ENCODE peak calls at places on chromosome 9, in nine cellular contexts. U, J, R, H, N, I, L, C and Q are unnamed samples.

GRCh38 chr9:15191358-15191757 is 115.7 kb downstream of the TTC39B start:
- DNase-seq in H (peak; percentile 7), I (peak; percentile 17), L (no peak), C (no peak), J (no peak), N (no peak), R (no peak), U (no peak), Q (peak; percentile 16)

GRCh38 chr9:95373069-95373681 is 55.7 kb upstream of the FANCC start:
- DNase-seq in N (no peak), I (no peak), L (no peak), C (no peak), U (no peak), R (no peak), J (no peak), H (no peak), Q (no peak)

GRCh38 chr9:116372786-116373185 is 219.2 kb downstream of the PAPPA start:
- DNase-seq in N (no peak), C (no peak), I (no peak), R (no peak), J (no peak), U (no peak), L (no peak), H (no peak), Q (no peak)

GRCh38 chr9:13513262-13513661 is 233.8 kb upstream of the MPDZ start:
- DNase-seq in U (no peak), R (no peak), L (no peak), H (no peak), J (no peak), C (no peak), I (no peak), N (no peak), Q (no peak)

GRCh38 chr9:129610473-129611301 is 10.2 kb downstream of the C9orf50 start:
- DNase-seq in L (no peak), H (peak; percentile 81), N (peak; percentile 81), J (peak; percentile 90), I (peak; percentile 83), R (peak; percentile 91), C (peak; percentile 71), U (peak; percentile 86), Q (peak; percentile 76)

GRCh38 chr9:93259490-93260289 is 75.8 kb downstream of the WNK2 start:
- DNase-seq in I (no peak), R (no peak), L (no peak), J (peak; percentile 10), N (peak; percentile 7), U (no peak), C (no peak), H (no peak), Q (no peak)

GRCh38 chr9:120650352-120650751 is 63.9 kb downstream of the MEGF9 start:
- DNase-seq in U (no peak), C (no peak), J (no peak), N (no peak), H (no peak), R (no peak), L (no peak), I (no peak), Q (no peak)

GRCh38 chr9:127370651-127371648 is 26.0 kb upstream of the SLC2A8 start:
- DNase-seq in I (no peak), N (no peak), L (no peak), C (no peak), H (no peak), U (no peak), R (no peak), J (no peak), Q (no peak)

GRCh38 chr9:108634669-108635462 is 220.9 kb downstream of the ACTL7B start:
- DNase-seq in I (no peak), J (no peak), N (no peak), C (no peak), L (no peak), H (no peak), R (no peak), U (no peak), Q (no peak)

GRCh38 chr9:115241641-115242040 is 123.7 kb upstream of the TNC start:
- DNase-seq in I (no peak), J (no peak), L (no peak), C (no peak), H (no peak), N (no peak), R (no peak), U (no peak), Q (no peak)

GRCh38 chr9:135329571-135330306 is 149.8 kb upstream of the PPP1R26 start:
- DNase-seq in R (no peak), N (no peak), J (no peak), I (no peak), L (no peak), H (no peak), U (peak; percentile 87), C (no peak), Q (peak; percentile 47)

GRCh38 chr9:121242219-121242954 is 25.6 kb upstream of the GSN start:
- DNase-seq in L (no peak), N (peak; percentile 46), C (no peak), R (no peak), I (no peak), H (no peak), U (no peak), J (no peak), Q (no peak)

GRCh38 chr9:134192951-134193731 is 28.8 kb upstream of the RNU6ATAC start:
- DNase-seq in I (no peak), C (no peak), U (no peak), L (peak; percentile 1), R (no peak), J (peak; percentile 12), N (no peak), H (no peak), Q (no peak)

GRCh38 chr9:127606043-127606442 is 6.0 kb upstream of the STXBP1 start:
- DNase-seq in L (no peak), R (no peak), U (no peak), C (no peak), I (no peak), N (no peak), J (no peak), H (no peak), Q (no peak)

GRCh38 chr9:97307091-97307490 is 368 bp upstream of the CCDC180 start:
- DNase-seq in R (peak; percentile 92), U (peak; percentile 92), I (peak; percentile 49), L (no peak), J (peak; percentile 72), N (peak; percentile 91), C (no peak), H (peak; percentile 5), Q (no peak)

GRCh38 chr9:37956904-37957663 is 53.2 kb upstream of the SLC25A51 start:
- DNase-seq in R (no peak), L (no peak), J (no peak), I (no peak), U (no peak), H (no peak), C (no peak), N (peak; percentile 51), Q (no peak)

GRCh38 chr9:128706045-128706444 is 3.7 kb downstream of the PKN3 start:
- DNase-seq in H (no peak), N (no peak), C (no peak), U (no peak), R (no peak), L (no peak), J (no peak), I (no peak), Q (no peak)

GRCh38 chr9:132849168-132849831 is 28.8 kb downstream of the AK8 start:
- DNase-seq in I (peak; percentile 5), N (peak; percentile 41), J (no peak), C (no peak), U (no peak), L (no peak), R (no peak), H (peak; percentile 6), Q (no peak)

GRCh38 chr9:4366649-4367330 is 66.9 kb upstream of the GLIS3 start:
- DNase-seq in U (peak; percentile 68), C (no peak), R (no peak), H (peak; percentile 49), N (peak; percentile 63), J (peak; percentile 40), L (no peak), I (peak; percentile 38), Q (peak; percentile 47)

GRCh38 chr9:132228062-132228461 is 66.2 kb downstream of the NTNG2 start:
- DNase-seq in N (no peak), L (no peak), J (no peak), H (no peak), I (no peak), U (no peak), C (no peak), R (no peak), Q (no peak)

GRCh38 chr9:93302586-93303257 is 118.8 kb downstream of the WNK2 start:
- DNase-seq in N (peak; percentile 74), J (peak; percentile 58), R (peak; percentile 76), U (peak; percentile 83), C (peak; percentile 33), I (peak; percentile 69), H (peak; percentile 57), L (peak; percentile 81), Q (peak; percentile 54)

GRCh38 chr9:101585740-101586139 is 9.0 kb downstream of the PPP3R2 start:
- DNase-seq in R (no peak), H (no peak), N (no peak), U (no peak), C (no peak), I (no peak), J (no peak), L (peak; percentile 48), Q (no peak)

GRCh38 chr9:122180633-122181032 is 20.9 kb downstream of the MORN5 start:
- DNase-seq in L (no peak), C (no peak), U (no peak), H (no peak), I (no peak), R (no peak), J (no peak), N (peak; percentile 50), Q (no peak)

GRCh38 chr9:130535818-130536521 is 43.4 kb upstream of the FUBP3 start:
- DNase-seq in C (no peak), I (no peak), H (no peak), J (peak; percentile 49), R (no peak), L (no peak), U (peak; percentile 57), N (peak; percentile 42), Q (no peak)

GRCh38 chr9:5870691-5871090 is 20.0 kb upstream of the MLANA start:
- DNase-seq in R (peak; percentile 77), N (peak; percentile 79), C (no peak), J (no peak), U (no peak), L (no peak), I (no peak), H (no peak), Q (no peak)

GRCh38 chr9:20224756-20225155 is 397.5 kb downstream of the MLLT3 start:
- DNase-seq in I (no peak), C (no peak), N (no peak), L (no peak), R (no peak), U (no peak), H (no peak), J (no peak), Q (no peak)

GRCh38 chr9:9970514-9970913 is 642.3 kb downstream of the PTPRD start:
- DNase-seq in I (no peak), L (no peak), H (no peak), U (no peak), J (no peak), C (no peak), R (no peak), N (no peak), Q (no peak)

GRCh38 chr9:117046666-117047327 is 359.7 kb downstream of the TRIM32 start:
- DNase-seq in H (no peak), U (no peak), C (no peak), R (no peak), N (no peak), I (no peak), L (no peak), J (peak; percentile 51), Q (no peak)

GRCh38 chr9:98503867-98504800 is 204.6 kb downstream of the GABBR2 start:
- DNase-seq in C (no peak), U (no peak), L (no peak), J (no peak), I (no peak), N (no peak), H (no peak), R (no peak), Q (no peak)

GRCh38 chr9:134339183-134339806 is 13.0 kb downstream of the RXRA start:
- DNase-seq in I (no peak), H (no peak), R (no peak), N (no peak), J (no peak), U (no peak), L (no peak), C (no peak), Q (no peak)

GRCh38 chr9:10055886-10056395 is 556.9 kb downstream of the PTPRD start:
- DNase-seq in U (no peak), N (no peak), L (no peak), J (no peak), H (no peak), C (no peak), R (no peak), I (no peak), Q (no peak)